ENCODE peak calls at places on chromosomes 11 and 22, in four cellular contexts. J is right atrium auricular region, R is fibroblast of the aortic adventitia, S is stomach. X is an unnamed sample.

GRCh38 chr11:125069008-125069407 is 5.9 kb downstream of the SLC37A2 start:
- DNase-seq in R (peak; percentile 55), J (no peak), S (no peak), X (no peak)

GRCh38 chr11:106409201-106409600 is 331.7 kb downstream of the AASDHPPT start:
- DNase-seq in S (no peak), R (no peak), J (no peak), X (no peak)

GRCh38 chr11:99066609-99067008 is 45.9 kb downstream of the CNTN5 start:
- DNase-seq in J (no peak), R (no peak), S (no peak), X (no peak)

GRCh38 chr22:40741116-40741515 is 61.8 kb downstream of the MCHR1 start:
- DNase-seq in R (no peak), J (no peak), S (no peak), X (no peak)

GRCh38 chr11:47356129-47356997 is 3.9 kb upstream of the MYBPC3 start:
- DNase-seq in S (no peak), J (no peak), R (no peak), X (no peak)

GRCh38 chr11:69071956-69072355 is 23.2 kb downstream of the TPCN2 start:
- DNase-seq in J (no peak), S (no peak), R (no peak), X (no peak)

GRCh38 chr11:118629761-118630661 is 22.6 kb downstream of the PHLDB1 start:
- DNase-seq in S (peak; percentile 78), R (no peak), J (no peak), X (no peak)

GRCh38 chr11:9615031-9615451 is 41.6 kb downstream of the WEE1 start:
- DNase-seq in S (no peak), J (no peak), R (peak; percentile 28), X (no peak)

GRCh38 chr22:20583471-20583922 is 76.1 kb downstream of the MED15 start:
- DNase-seq in R (no peak), S (no peak), J (no peak), X (no peak)

GRCh38 chr11:66883021-66883968 is 26.4 kb downstream of the LRFN4 start:
- DNase-seq in S (peak; percentile 79), R (peak; percentile 62), J (no peak), X (peak; percentile 55)

GRCh38 chr11:134734446-134734845 is 322.4 kb upstream of the B3GAT1 start:
- DNase-seq in S (no peak), J (no peak), R (no peak), X (no peak)

GRCh38 chr11:83011333-83012167 is 60.1 kb downstream of the RAB30 start:
- DNase-seq in S (no peak), R (no peak), J (no peak), X (no peak)

GRCh38 chr11:27600656-27601055 is 94.1 kb upstream of the LIN7C start:
- DNase-seq in J (no peak), R (no peak), S (no peak), X (no peak)

GRCh38 chr11:10026514-10026913 is 267.5 kb downstream of the SBF2 start:
- DNase-seq in S (no peak), R (peak; percentile 38), J (no peak), X (no peak)

GRCh38 chr11:125071408-125071807 is 8.3 kb downstream of the SLC37A2 start:
- DNase-seq in S (no peak), R (no peak), J (peak; percentile 58), X (no peak)

GRCh38 chr11:133842053-133842452 is 3.3 kb downstream of the SPATA19 start:
- DNase-seq in J (no peak), S (no peak), R (no peak), X (no peak)

GRCh38 chr11:132852361-132852760 is 679.9 kb downstream of the OPCML start:
- DNase-seq in S (no peak), R (no peak), J (no peak), X (no peak)

GRCh38 chr11:58640386-58641023 is 18.0 kb downstream of the CNTF start:
- DNase-seq in J (no peak), S (no peak), R (no peak), X (no peak)

GRCh38 chr11:132101861-132102260 is 731.4 kb downstream of the NTM start:
- DNase-seq in R (peak; percentile 55), S (no peak), J (no peak), X (no peak)

GRCh38 chr11:100105605-100106358 is 581.3 kb upstream of the ARHGAP42 start:
- DNase-seq in R (no peak), J (no peak), S (no peak), X (no peak)

GRCh38 chr11:130897262-130898182 is 18.8 kb downstream of the SNX19 start:
- DNase-seq in R (peak; percentile 98), J (peak; percentile 90), S (peak; percentile 50), X (no peak)

DNA sequence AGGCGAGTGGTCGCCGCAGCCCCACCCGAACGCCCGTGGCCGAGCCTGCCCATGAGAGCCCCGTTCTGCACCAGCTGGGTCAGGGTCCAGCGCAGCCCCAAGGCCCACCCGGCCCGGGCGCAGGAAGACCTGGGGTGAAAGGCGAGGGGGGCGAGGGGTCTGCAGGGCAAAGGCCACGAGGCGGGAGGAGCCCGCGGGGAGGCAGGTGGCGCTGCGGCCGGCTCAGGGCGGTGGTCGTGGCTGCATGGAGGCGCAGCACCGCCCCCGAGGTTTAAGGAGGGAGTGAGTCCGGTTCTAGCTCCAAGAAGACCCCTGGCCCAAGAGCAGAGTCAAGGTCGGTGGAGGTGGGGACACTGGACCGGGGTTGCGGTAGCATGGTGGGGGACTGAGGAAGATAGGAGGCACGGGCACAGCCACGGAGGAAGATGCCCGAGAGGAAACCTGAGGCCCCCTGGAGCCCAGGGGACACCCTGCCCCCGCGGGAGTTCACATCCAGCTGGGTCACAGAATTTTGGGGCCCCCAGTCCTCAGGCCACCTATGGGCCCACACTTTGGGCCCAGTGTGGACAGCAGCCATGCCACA is 498 bp upstream of the HDAC10 start:
- DNase-seq in R (no peak), J (no peak), S (no peak), X (no peak)
- TF ChIP-seq CTCF in R (peak; percentile 3), J (no peak), S (no peak), X (no peak)

GRCh38 chr11:65392186-65392829 is 5.9 kb downstream of the FRMD8 start:
- DNase-seq in S (no peak), R (no peak), J (no peak), X (no peak)
- TF ChIP-seq CTCF in S (no peak), R (no peak), J (no peak), X (no peak)

DNA sequence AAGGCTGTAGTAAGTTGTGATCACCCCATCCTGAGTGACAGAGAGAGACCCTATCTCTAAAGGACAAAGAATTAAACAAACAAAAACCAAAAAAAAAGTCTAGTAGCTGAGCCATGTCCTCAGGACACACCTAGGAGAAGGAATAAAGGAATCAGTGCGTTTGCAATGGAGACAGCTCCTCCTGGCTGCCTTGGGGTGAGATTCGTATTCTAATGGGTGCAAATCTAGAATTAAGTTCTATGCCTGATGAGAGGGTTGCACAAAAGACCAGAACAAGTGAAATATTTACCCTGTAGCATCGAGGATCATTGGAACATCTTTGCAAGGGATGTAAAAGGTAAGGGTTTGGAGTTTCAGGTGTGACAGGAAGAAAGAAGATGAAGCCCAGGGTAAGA is 70.3 kb upstream of the BMAL1 start:
- DNase-seq in R (no peak), J (no peak), S (no peak), X (no peak)
- TF ChIP-seq CTCF in R (peak; percentile 36), J (no peak), S (no peak), X (peak; percentile 15)

GRCh38 chr22:24128631-24129601 is 52.4 kb upstream of the SUSD2 start:
- DNase-seq in S (no peak), R (no peak), J (no peak), X (no peak)

GRCh38 chr22:24137595-24137994 is 43.7 kb upstream of the SUSD2 start:
- DNase-seq in S (no peak), J (no peak), R (peak; percentile 83), X (no peak)

GRCh38 chr22:24134090-24134846 is 47.0 kb upstream of the SUSD2 start:
- DNase-seq in R (no peak), S (peak; percentile 34), J (no peak), X (no peak)

GRCh38 chr22:24129980-24130379 is 51.3 kb upstream of the SUSD2 start:
- DNase-seq in J (no peak), R (no peak), S (no peak), X (no peak)

DNA sequence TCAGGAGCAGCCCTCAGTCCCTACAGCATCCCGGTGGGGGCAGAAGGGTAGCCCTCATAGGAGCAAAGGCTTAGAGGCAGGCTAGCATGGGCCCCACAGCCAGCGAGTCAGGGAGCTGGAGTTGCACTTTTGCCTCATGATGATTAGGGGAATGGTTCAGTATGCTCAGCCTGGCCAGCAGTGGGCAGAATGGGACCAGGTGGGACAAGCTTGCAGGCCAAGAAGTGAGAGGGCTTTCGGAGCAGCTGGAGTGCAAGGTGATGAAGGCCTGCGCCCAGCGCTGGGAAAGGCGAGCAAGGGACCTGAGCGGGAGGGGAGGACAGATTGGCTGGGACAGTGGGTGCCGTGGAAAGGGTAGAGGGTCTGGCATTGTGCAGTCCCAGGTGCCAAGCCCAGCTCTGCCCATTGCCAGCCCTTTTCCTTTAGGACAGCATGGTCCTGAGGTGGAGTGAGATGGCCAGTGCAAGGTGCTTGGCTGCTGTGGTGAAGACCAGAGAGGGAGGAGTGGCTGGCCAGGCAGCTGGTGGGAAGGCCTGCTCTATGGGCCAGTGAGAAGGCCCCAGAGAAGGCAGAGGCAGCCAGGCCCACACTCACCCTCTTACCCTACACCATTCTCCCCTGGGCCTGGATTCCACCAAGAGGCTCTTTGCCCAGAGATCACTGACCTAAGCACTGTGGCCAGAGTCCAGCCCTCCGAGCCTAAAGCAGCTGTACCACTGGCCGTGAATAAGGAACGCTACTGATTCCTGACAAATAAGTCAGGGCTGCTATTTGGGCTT is 47.9 kb upstream of the SUSD2 start:
- DNase-seq in S (no peak), R (no peak), J (no peak), X (no peak)
- TF ChIP-seq CTCF in S (no peak), R (peak; percentile 32), J (peak; percentile 28), X (no peak)

GRCh38 chr22:32517921-32518320 is 43.3 kb downstream of the FBXO7 start:
- DNase-seq in R (no peak), J (no peak), S (no peak), X (no peak)

GRCh38 chr22:32517488-32517887 is 42.9 kb downstream of the FBXO7 start:
- DNase-seq in J (no peak), S (no peak), R (no peak), X (no peak)

GRCh38 chr22:32520612-32521011 is 46.0 kb downstream of the FBXO7 start:
- DNase-seq in J (no peak), S (no peak), R (no peak), X (no peak)

GRCh38 chr22:32518351-32518750 is 43.7 kb downstream of the FBXO7 start:
- DNase-seq in R (no peak), S (no peak), J (no peak), X (no peak)

DNA sequence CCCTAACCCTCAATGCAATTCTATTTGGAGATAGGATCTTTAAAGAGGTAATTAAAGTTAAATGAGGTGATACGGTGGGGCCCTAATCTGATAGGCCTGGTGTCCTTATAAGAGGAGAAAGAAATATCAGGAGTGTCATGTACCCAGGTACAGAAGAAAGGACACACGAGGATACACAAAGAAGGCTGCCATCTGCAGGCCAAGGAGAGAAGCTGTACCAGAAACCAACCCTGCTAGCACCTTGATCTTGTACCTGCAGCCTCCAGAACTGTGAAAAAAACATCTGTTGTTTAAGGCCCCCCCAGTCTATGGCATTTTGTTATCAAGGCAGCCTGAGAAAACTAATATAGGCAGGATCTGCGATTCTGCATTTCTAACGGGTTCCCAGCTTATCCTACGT is 44.2 kb downstream of the FBXO7 start:
- DNase-seq in R (no peak), S (no peak), J (no peak), X (no peak)
- TF ChIP-seq CTCF in R (peak; percentile 18), S (no peak), J (no peak), X (peak; percentile 23)

GRCh38 chr11:61737636-61738386 is 14.6 kb upstream of the MYRF start:
- DNase-seq in S (no peak), J (no peak), R (no peak), X (no peak)
- TF ChIP-seq CTCF in S (no peak), J (no peak), R (no peak), X (no peak)

X was measured in progenitor cell of endocrine pancreas.